ENCODE peak calls at places on chromosomes 3 and 15, in five cellular contexts. I is left cardiac atrium; A is midbrain; B is activated T-helper 1 cell treated with anti-CD3 and anti-CD28 coated beads, Interleukin-12 subunit alpha, Interleukin-12 subunit beta, Interleukin-2, Interleukin-4 antibody, amounts not matched to agents 30 ng/mL and 10 ng/mL and 1 ng/mL, durations not matched to agents 14 hours and 24 hours and 36 hours; S is bronchial epithelial cell. X is an unnamed sample.
A peak's percentile ranks its signal among the peaks of the same experiment; 100 is the strongest.

GRCh38 chr15:50108446-50108845 is 10.6 kb downstream of the ATP8B4 start:
- DNase-seq in S (no peak), A (no peak), I (no peak), B (no peak), X (no peak)

GRCh38 chr3:178823140-178823539 is 248.5 kb downstream of the ZMAT3 start:
- DNase-seq in S (no peak), B (no peak), I (no peak), A (no peak), X (no peak)

GRCh38 chr3:194586839-194587238 is 46.4 kb downstream of the TMEM44 start:
- DNase-seq in A (no peak), I (no peak), S (peak; percentile 72), B (no peak), X (no peak)

GRCh38 chr3:30625541-30626438 is 19.4 kb downstream of the TGFBR2 start:
- DNase-seq in S (peak; percentile 95), I (no peak), B (no peak), A (no peak), X (no peak)

GRCh38 chr3:41602121-41602520 is 359.8 kb downstream of the ULK4 start:
- DNase-seq in A (no peak), I (no peak), S (no peak), B (no peak), X (no peak)

GRCh38 chr3:153137626-153138025 is 24.4 kb upstream of the RAP2B start:
- DNase-seq in A (no peak), I (no peak), S (peak; percentile 35), B (no peak), X (no peak)

GRCh38 chr3:139533781-139534443 is 5.6 kb downstream of the RBP1 start:
- DNase-seq in A (no peak), I (peak; percentile 53), S (peak; percentile 17), B (no peak), X (peak; percentile 64)

GRCh38 chr3:183638092-183638644 is 2.7 kb downstream of the KLHL24 start:
- DNase-seq in A (no peak), I (no peak), B (no peak), S (no peak), X (no peak)

GRCh38 chr15:74320358-74321247 is 46.8 kb downstream of the CYP11A1 start:
- DNase-seq in A (no peak), S (no peak), B (no peak), I (peak; percentile 59), X (peak; percentile 55)

GRCh38 chr3:12553921-12554391 is 2.9 kb upstream of the MKRN2 start:
- DNase-seq in B (no peak), I (peak; percentile 32), A (no peak), S (peak; percentile 12), X (no peak)

GRCh38 chr3:38168988-38169363 is 3.6 kb downstream of the OXSR1 start:
- DNase-seq in B (no peak), S (peak; percentile 76), I (no peak), A (no peak), X (no peak)

GRCh38 chr3:134252766-134253165 is 2.1 kb upstream of the RYK start:
- DNase-seq in I (no peak), B (no peak), S (no peak), A (no peak), X (no peak)

GRCh38 chr3:151362798-151363197 is 21.8 kb downstream of the P2RY12 start:
- DNase-seq in A (no peak), S (no peak), I (no peak), B (no peak), X (no peak)

GRCh38 chr3:134810850-134811249 is 15.8 kb downstream of the EPHB1 start:
- DNase-seq in S (no peak), B (no peak), I (no peak), A (no peak), X (no peak)

GRCh38 chr15:56469484-56469883 is 4.5 kb upstream of the MNS1 start:
- DNase-seq in I (no peak), S (no peak), B (no peak), A (no peak), X (no peak)

GRCh38 chr15:96381463-96381862 is 51.0 kb downstream of the NR2F2 start:
- DNase-seq in A (no peak), S (no peak), B (no peak), I (no peak), X (no peak)

GRCh38 chr3:161233557-161233956 is 12.4 kb downstream of the NMD3 start:
- DNase-seq in B (no peak), A (no peak), S (no peak), I (no peak), X (no peak)

GRCh38 chr3:27228805-27229204 is 140.4 kb downstream of the NEK10 start:
- DNase-seq in I (no peak), S (no peak), B (no peak), A (no peak), X (no peak)

GRCh38 chr3:97981886-97982285 is 9.7 kb upstream of the RIOX2 start:
- DNase-seq in I (no peak), A (no peak), S (no peak), B (peak; percentile 43), X (no peak)

GRCh38 chr3:178551916-178552321 is 15.7 kb downstream of the KCNMB2 start:
- DNase-seq in B (no peak), A (no peak), S (no peak), I (peak; percentile 20), X (no peak)

GRCh38 chr15:31344824-31345605 is 18.4 kb downstream of the KLF13 start:
- DNase-seq in A (no peak), I (no peak), B (no peak), S (no peak), X (peak; percentile 63)

GRCh38 chr3:102896851-102897621 is 462.2 kb downstream of the ZPLD1 start:
- DNase-seq in B (no peak), A (no peak), S (no peak), I (no peak), X (no peak)

GRCh38 chr15:42069496-42070275 is 24.7 kb downstream of the PLA2G4D start:
- DNase-seq in I (no peak), B (no peak), S (no peak), A (no peak), X (no peak)

GRCh38 chr3:181582619-181583018 is 129.1 kb upstream of the SOX2 start:
- DNase-seq in B (no peak), S (no peak), A (no peak), I (no peak), X (no peak)

GRCh38 chr3:8488877-8489865 is 12.5 kb upstream of the LMCD1 start:
- DNase-seq in A (no peak), B (no peak), S (no peak), I (no peak), X (no peak)

GRCh38 chr15:76057332-76058000 is 2.3 kb upstream of the TMEM266 start:
- DNase-seq in B (no peak), A (peak; percentile 55), S (peak; percentile 47), I (no peak), X (peak; percentile 45)

GRCh38 chr3:17894434-17895060 is 152.1 kb upstream of the TBC1D5 start:
- DNase-seq in S (peak; percentile 62), B (no peak), A (peak; percentile 2), I (no peak), X (peak; percentile 16)

GRCh38 chr3:59262076-59262498 is 212.3 kb upstream of the CFAP20DC start:
- DNase-seq in B (no peak), S (no peak), I (no peak), A (no peak), X (no peak)

GRCh38 chr3:50388021-50388719 is 28.8 kb upstream of the TMEM115 start:
- DNase-seq in B (no peak), A (no peak), I (no peak), S (no peak), X (peak; percentile 43)

GRCh38 chr3:16665282-16665741 is 60.1 kb upstream of the DAZL start:
- DNase-seq in I (no peak), B (no peak), A (no peak), S (no peak), X (no peak)

GRCh38 chr3:24235121-24235520 is 259.5 kb downstream of the THRB start:
- DNase-seq in B (no peak), A (no peak), I (no peak), S (peak; percentile 89), X (peak; percentile 19)

GRCh38 chr3:102474207-102474606 is 39.4 kb downstream of the ZPLD1 start:
- DNase-seq in I (no peak), S (no peak), B (no peak), A (no peak), X (no peak)

GRCh38 chr3:186121968-186122367 is 13.1 kb upstream of the ETV5 start:
- DNase-seq in B (no peak), I (no peak), A (no peak), S (peak; percentile 61), X (peak; percentile 89)

GRCh38 chr15:61890106-61890505 is 170.1 kb downstream of the VPS13C start:
- DNase-seq in B (no peak), A (no peak), I (no peak), S (peak; percentile 12), X (no peak)

GRCh38 chr3:13023251-13024055 is 49.8 kb downstream of the IQSEC1 start:
- DNase-seq in S (no peak), A (no peak), B (no peak), I (peak; percentile 40), X (no peak)

GRCh38 chr15:74399511-74400312 is 32.3 kb upstream of the CYP11A1 start:
- DNase-seq in A (no peak), B (peak; percentile 44), S (peak; percentile 60), I (no peak), X (no peak)

GRCh38 chr15:67992834-67993233 is 61.3 kb upstream of the PIAS1 start:
- DNase-seq in S (peak; percentile 65), B (no peak), I (no peak), A (no peak), X (no peak)

GRCh38 chr15:71806452-71806931 is 3.9 kb upstream of the NR2E3 start:
- DNase-seq in B (no peak), I (no peak), A (no peak), S (peak; percentile 41), X (peak; percentile 24)

GRCh38 chr3:155701882-155702465 is 42.9 kb downstream of the PLCH1 start:
- DNase-seq in S (peak; percentile 62), A (peak; percentile 88), I (no peak), B (no peak), X (no peak)

GRCh38 chr15:51227967-51228783 is 110.2 kb downstream of the CYP19A1 start:
- DNase-seq in A (no peak), S (peak; percentile 83), B (peak; percentile 11), I (peak; percentile 30), X (no peak)

X was measured in body of pancreas.